ENCODE peak calls at places on chromosome 10, in five cellular contexts. N is stomach, B is SK-N-SH, S is ovary, Q is A549. Z is an unnamed sample.

GRCh38 chr10:128125416-128125943 is 743 bp downstream of the MKI67 start:
- DNase-seq in N (no peak), B (peak; percentile 28), S (no peak), Q (no peak), Z (no peak)

GRCh38 chr10:73983096-73984047 is 14.5 kb upstream of the VCL start:
- DNase-seq in N (no peak), B (no peak), S (no peak), Q (no peak), Z (no peak)

GRCh38 chr10:74039561-74040145 is 41.7 kb downstream of the VCL start:
- DNase-seq in N (no peak), B (no peak), S (no peak), Q (no peak), Z (peak; percentile 56)

GRCh38 chr10:97889461-97890265 is 40.0 kb downstream of the GOLGA7B start:
- DNase-seq in N (no peak), B (peak; percentile 54), S (peak; percentile 47), Q (peak; percentile 90), Z (no peak)

GRCh38 chr10:119807960-119808697 is 64.5 kb downstream of the MCMBP start:
- DNase-seq in N (no peak), B (no peak), S (no peak), Q (no peak), Z (no peak)

GRCh38 chr10:59877191-59877671 is 29.1 kb downstream of the CCDC6 start:
- DNase-seq in N (no peak), B (no peak), S (no peak), Q (no peak), Z (no peak)

GRCh38 chr10:97207131-97207530 is 21.4 kb upstream of the SLIT1 start:
- DNase-seq in N (no peak), B (no peak), S (no peak), Q (no peak), Z (no peak)

GRCh38 chr10:90885176-90885575 is 13.4 kb downstream of the RPP30 start:
- DNase-seq in N (no peak), B (no peak), S (no peak), Q (no peak), Z (no peak)

GRCh38 chr10:71766717-71767419 is 6.5 kb downstream of the VSIR start:
- DNase-seq in N (peak; percentile 81), B (no peak), S (peak; percentile 66), Q (peak; percentile 85), Z (peak; percentile 71)

GRCh38 chr10:78502208-78502943 is 468.7 kb downstream of the RPS24 start:
- DNase-seq in N (no peak), B (no peak), S (no peak), Q (no peak), Z (no peak)

GRCh38 chr10:34786464-34786863 is 28.6 kb downstream of the PARD3 start:
- DNase-seq in N (no peak), B (peak; percentile 77), S (no peak), Q (no peak), Z (no peak)

GRCh38 chr10:125021686-125022374 is 79.9 kb downstream of the ZRANB1 start:
- DNase-seq in N (no peak), B (no peak), S (no peak), Q (no peak), Z (no peak)

GRCh38 chr10:4264466-4264865 is 479.5 kb upstream of the KLF6 start:
- DNase-seq in N (no peak), B (no peak), S (no peak), Q (no peak), Z (no peak)

GRCh38 chr10:85152488-85152887 is 824.1 kb downstream of the CCSER2 start:
- DNase-seq in N (no peak), B (no peak), S (no peak), Q (no peak), Z (no peak)

GRCh38 chr10:85145966-85146365 is 817.6 kb downstream of the CCSER2 start:
- DNase-seq in N (no peak), B (no peak), S (no peak), Q (no peak), Z (no peak)

GRCh38 chr10:85148693-85149640 is 820.6 kb downstream of the CCSER2 start:
- DNase-seq in N (no peak), B (no peak), S (no peak), Q (no peak), Z (no peak)

GRCh38 chr10:85147346-85148250 is 819.2 kb downstream of the CCSER2 start:
- DNase-seq in N (no peak), B (no peak), S (no peak), Q (no peak), Z (no peak)

DNA sequence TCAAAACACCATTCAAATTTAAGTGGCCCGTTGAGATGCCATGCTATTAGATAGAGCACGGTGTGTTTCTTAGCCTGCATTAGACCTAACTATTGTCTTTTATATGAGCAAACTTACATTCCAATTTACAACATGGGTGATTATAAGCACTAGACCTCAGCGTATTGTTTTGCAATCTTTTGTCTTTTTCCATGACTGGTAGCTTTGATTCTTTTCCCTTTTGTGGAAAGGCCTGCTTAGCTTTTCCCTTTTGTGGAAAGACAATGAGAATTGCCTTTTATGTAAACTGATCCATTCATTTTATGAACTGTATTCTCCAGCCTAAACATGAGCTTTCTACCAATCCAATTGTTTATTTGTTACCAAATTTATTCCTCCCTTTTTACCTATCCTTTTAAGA is 823.1 kb downstream of the CCSER2 start:
- DNase-seq in N (no peak), B (no peak), S (no peak), Q (no peak), Z (no peak)
- TF ChIP-seq EP300 in N (no peak), B (no peak), S (no peak), Q (no peak), Z (no peak)

DNA sequence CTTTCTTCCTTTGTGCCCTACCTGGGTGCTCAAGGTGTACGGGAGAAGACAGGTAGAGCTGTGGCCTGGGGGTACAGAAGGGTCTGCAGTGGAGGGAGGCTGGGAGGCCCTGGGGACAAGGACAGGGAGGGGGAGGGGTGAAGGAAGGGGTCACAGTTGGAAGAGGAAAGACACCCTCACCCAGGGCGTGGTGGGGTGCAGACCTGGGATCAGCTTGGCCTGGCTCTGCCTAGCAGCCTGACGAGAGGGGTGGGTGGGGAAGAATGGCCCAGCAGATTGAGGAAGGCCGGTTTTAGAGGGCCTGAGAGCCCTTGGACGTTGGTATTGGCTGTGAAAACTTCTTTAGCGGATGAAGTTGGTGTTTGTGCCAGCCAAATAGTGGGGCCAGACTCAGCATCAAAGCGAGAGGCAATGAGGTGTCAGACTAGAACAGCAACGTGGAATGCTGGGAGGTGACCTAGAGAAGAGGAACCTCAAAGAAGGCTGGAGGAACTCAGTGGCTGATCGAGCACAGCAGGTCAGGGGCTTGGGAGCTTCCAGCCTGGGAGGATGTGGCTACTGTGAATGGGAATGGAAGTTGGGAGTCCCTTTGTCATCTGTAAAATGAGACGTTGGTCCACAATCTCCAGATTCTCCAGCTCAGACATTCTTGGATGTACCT is 18.1 kb upstream of the TRIM8 start:
- DNase-seq in N (no peak), B (no peak), S (no peak), Q (no peak), Z (no peak)
- H3K27ac ChIP-seq in N (peak overlapping the region; percentile 85), B (peak overlapping the region; percentile 99), S (no peak overlapping the region), Q (peak overlapping the region; percentile 86), Z (peak overlapping the region; percentile 95)

GRCh38 chr10:94632954-94633353 is 50.6 kb upstream of the CYP2C18 start:
- DNase-seq in N (no peak), B (no peak), S (no peak), Q (no peak), Z (no peak)
- TF ChIP-seq EP300 in N (no peak), B (no peak), S (no peak), Q (no peak), Z (no peak)

GRCh38 chr10:17217661-17218306 is 10.3 kb upstream of the VIM start:
- DNase-seq in N (no peak), B (no peak), S (no peak), Q (no peak), Z (no peak)
- H3K27ac ChIP-seq in N (no peak overlapping the region), B (peak overlapping the region; percentile 7), S (no peak overlapping the region), Q (peak overlapping the region; percentile 86), Z (peak overlapping the region; percentile 96)

GRCh38 chr10:121519901-121520500 is 78.2 kb downstream of the FGFR2 start:
- DNase-seq in N (no peak), B (no peak), S (no peak), Q (no peak), Z (no peak)
- TF ChIP-seq EP300 in N (no peak), B (no peak), S (no peak), Q (no peak), Z (no peak)

GRCh38 chr10:8050561-8051108 is 3.9 kb upstream of the GATA3 start:
- DNase-seq in N (peak; percentile 42), B (no peak), S (no peak), Q (peak; percentile 28), Z (no peak)

GRCh38 chr10:8049151-8049873 is 5.2 kb upstream of the GATA3 start:
- DNase-seq in N (no peak), B (peak; percentile 60), S (no peak), Q (peak; percentile 42), Z (no peak)

GRCh38 chr10:8047452-8048280 is 6.8 kb upstream of the GATA3 start:
- DNase-seq in N (no peak), B (peak; percentile 79), S (no peak), Q (no peak), Z (no peak)

GRCh38 chr10:8049874-8050560 is 4.5 kb upstream of the GATA3 start:
- DNase-seq in N (no peak), B (no peak), S (no peak), Q (peak; percentile 35), Z (no peak)

GRCh38 chr10:8048281-8049008 is 6.0 kb upstream of the GATA3 start:
- DNase-seq in N (no peak), B (peak; percentile 64), S (no peak), Q (no peak), Z (no peak)
- H3K27ac ChIP-seq in N (no peak overlapping the region), B (peak overlapping the region; percentile 98), S (no peak overlapping the region), Q (peak overlapping the region; percentile 85), Z (no peak overlapping the region)

GRCh38 chr10:89134963-89135362 is 72.2 kb downstream of the CH25H start:
- DNase-seq in N (no peak), B (no peak), S (no peak), Q (no peak), Z (no peak)
- TF ChIP-seq EP300 in N (no peak), B (no peak), S (no peak), Q (no peak), Z (no peak)

Z was measured in tibial nerve.